ENCODE peak calls at places on chromosomes 12 and 14, in nine cellular contexts. Q is T-helper 17 cell; Z is Panc1; G is WERI-Rb-1; X is GM13976; H is activated CD4-positive, alpha-beta T cell treated with anti-CD3 and anti-CD28 coated beads, Interleukin-2, amount 50 U/mL, for 1 hour; U is stimulated activated CD8-positive, alpha-beta memory T cell treated with anti-CD3 and anti-CD28 coated beads, Interleukin-12 subunit alpha, Interleukin-12 subunit beta, amount 100 ng/mL, for 4 hours; C is AG09319; Y is sciatic nerve. S is an unnamed sample.

GRCh38 chr12:26011099-26011498 is 52.6 kb downstream of the RASSF8 start:
- DNase-seq in G (no peak), Q (no peak), Y (no peak), C (peak), U (no peak), Z (no peak), X (no peak), H (no peak), S (peak)

GRCh38 chr14:36183402-36183801 is 6.9 kb upstream of the PTCSC3 start:
- DNase-seq in Y (no peak), H (no peak), Q (no peak), U (no peak), C (no peak), X (no peak), G (no peak), Z (no peak), S (no peak)

GRCh38 chr12:15592934-15593333 is 196.3 kb downstream of the EPS8 start:
- DNase-seq in Z (no peak), Q (no peak), H (no peak), X (no peak), G (no peak), C (no peak), U (no peak), Y (no peak), S (no peak)

GRCh38 chr14:64966976-64967375 is 5.2 kb downstream of the RAB15 start:
- DNase-seq in Q (no peak), U (no peak), X (no peak), Z (no peak), C (no peak), G (no peak), H (no peak), Y (no peak), S (no peak)

GRCh38 chr14:56490379-56490778 is 89.2 kb upstream of the TMEM260 start:
- DNase-seq in U (no peak), Z (no peak), C (peak), H (no peak), G (no peak), Y (no peak), X (no peak), Q (no peak), S (no peak)

GRCh38 chr12:95554532-95555071 is 3.3 kb upstream of the USP44 start:
- DNase-seq in Y (no peak), X (no peak), Z (no peak), H (no peak), C (no peak), G (no peak), Q (no peak), U (no peak), S (no peak)

GRCh38 chr14:103267226-103267625 is 66.8 kb upstream of the EIF5 start:
- DNase-seq in X (no peak), Y (no peak), Z (no peak), G (peak), H (no peak), Q (no peak), U (no peak), C (no peak), S (no peak)

GRCh38 chr14:105274600-105274999 is 26.2 kb downstream of the BRF1 start:
- DNase-seq in Z (no peak), H (no peak), X (no peak), U (no peak), C (no peak), G (no peak), Q (no peak), Y (no peak), S (no peak)

GRCh38 chr12:93322784-93323183 is 54.9 kb upstream of the NUDT4 start:
- DNase-seq in X (no peak), Y (no peak), G (no peak), C (no peak), Q (no peak), H (no peak), Z (no peak), U (no peak), S (no peak)

GRCh38 chr14:53638966-53639365 is 317.7 kb downstream of the BMP4 start:
- DNase-seq in H (no peak), Q (no peak), C (no peak), Z (no peak), U (no peak), Y (no peak), G (no peak), X (no peak), S (no peak)

S was measured in AG04450.